ENCODE peak calls at places on chromosomes 7 and 10, in four cellular contexts. F, J, Y and X are unnamed samples.

GRCh38 chr7:103966593-103967277 is 22.7 kb downstream of the RELN start:
- DNase-seq in F (no peak), J (no peak), Y (no peak), X (no peak)

GRCh38 chr7:155953781-155954549 is 141.7 kb upstream of the SHH start:
- DNase-seq in F (no peak), J (no peak), Y (no peak), X (no peak)

GRCh38 chr7:74480861-74481417 is 27.2 kb downstream of the GTF2IRD1 start:
- DNase-seq in F (no peak), J (no peak), Y (peak; percentile 66), X (no peak)

GRCh38 chr7:1010226-1010625 is 27.2 kb downstream of the CYP2W1 start:
- DNase-seq in F (no peak), J (no peak), Y (peak; percentile 59), X (no peak)

GRCh38 chr10:128516180-128516579 is 390.0 kb upstream of the MKI67 start:
- DNase-seq in F (no peak), J (no peak), Y (no peak), X (no peak)

GRCh38 chr10:119412244-119412750 is 130.2 kb downstream of the RGS10 start:
- DNase-seq in F (no peak), J (no peak), Y (peak; percentile 85), X (no peak)

GRCh38 chr7:137545059-137545730 is 201.7 kb upstream of the PTN start:
- DNase-seq in F (no peak), J (no peak), Y (peak; percentile 15), X (no peak)

GRCh38 chr10:115355162-115355760 is 262.1 kb downstream of the ATRNL1 start:
- DNase-seq in F (no peak), J (no peak), Y (peak; percentile 91), X (no peak)

GRCh38 chr7:37149019-37149814 is 299.4 kb downstream of the ELMO1 start:
- DNase-seq in F (no peak), J (no peak), Y (no peak), X (no peak)

GRCh38 chr7:19405546-19405945 is 260.3 kb upstream of the FERD3L start:
- DNase-seq in F (no peak), J (no peak), Y (no peak), X (no peak)

GRCh38 chr10:77159538-77160110 is 478.0 kb downstream of the KCNMA1 start:
- DNase-seq in F (no peak), J (no peak), Y (no peak), X (no peak)

GRCh38 chr7:151793991-151794507 is 82.9 kb downstream of the PRKAG2 start:
- DNase-seq in F (no peak), J (no peak), Y (no peak), X (no peak)

GRCh38 chr10:69146756-69147155 is 22.8 kb downstream of the VPS26A start:
- DNase-seq in F (no peak), J (no peak), Y (no peak), X (no peak)

GRCh38 chr10:110192552-110192951 is 14.9 kb upstream of the MXI1 start:
- DNase-seq in F (no peak), J (no peak), Y (no peak), X (no peak)

GRCh38 chr10:17179002-17179401 is 22.5 kb downstream of the TRDMT1 start:
- DNase-seq in F (no peak), J (no peak), Y (no peak), X (no peak)

GRCh38 chr7:2698581-2699288 is 10.7 kb downstream of the AMZ1 start:
- DNase-seq in F (peak; percentile 57), J (no peak), Y (no peak), X (peak; percentile 79)

GRCh38 chr10:34933676-34934075 is 118.6 kb upstream of the PARD3 start:
- DNase-seq in F (no peak), J (no peak), Y (no peak), X (no peak)

GRCh38 chr7:152313879-152314604 is 121.8 kb downstream of the KMT2C start:
- DNase-seq in F (no peak), J (no peak), Y (peak; percentile 68), X (no peak)

GRCh38 chr7:70696139-70696782 is 435.7 kb upstream of the GALNT17 start:
- DNase-seq in F (no peak), J (no peak), Y (peak; percentile 45), X (no peak)

GRCh38 chr10:62788861-62789467 is 15.6 kb upstream of the ADO start:
- DNase-seq in F (no peak), J (no peak), Y (no peak), X (no peak)